ENCODE peak calls at places on chromosome 22, in nine cellular contexts. One of them, this sample, is unnamed.
A peak's percentile ranks its signal among the peaks of the same experiment; 100 is the strongest.

GRCh38 chr22:50262460-50262911 is 1.0 kb upstream of the MAPK12 start:
- DNase-seq in A673: no peak
- DNase-seq in dorsolateral prefrontal cortex: no peak
- DNase-seq in stomach: no peak
- DNase-seq in GM23248: peak; percentile 52
- DNase-seq in naive thymus-derived CD4-positive, alpha-beta T cell: no peak
- DNase-seq in CD8-positive, alpha-beta memory T cell: no peak
- DNase-seq in neural progenitor cell: no peak
- DNase-seq in right atrium auricular region: no peak
- DNase-seq in this sample: no peak

GRCh38 chr22:17167486-17167885 is 8.4 kb upstream of the HDHD5 start:
- DNase-seq in right atrium auricular region: no peak
- DNase-seq in neural progenitor cell: no peak
- DNase-seq in CD8-positive, alpha-beta memory T cell: no peak
- DNase-seq in stomach: peak; percentile 70
- DNase-seq in dorsolateral prefrontal cortex: no peak
- DNase-seq in GM23248: no peak
- DNase-seq in A673: no peak
- DNase-seq in naive thymus-derived CD4-positive, alpha-beta T cell: no peak
- DNase-seq in this sample: peak; percentile 58

GRCh38 chr22:17097062-17097461 is 12.3 kb downstream of the IL17RA start:
- DNase-seq in dorsolateral prefrontal cortex: no peak
- DNase-seq in A673: no peak
- DNase-seq in stomach: no peak
- DNase-seq in CD8-positive, alpha-beta memory T cell: no peak
- DNase-seq in naive thymus-derived CD4-positive, alpha-beta T cell: no peak
- DNase-seq in neural progenitor cell: no peak
- DNase-seq in GM23248: no peak
- DNase-seq in right atrium auricular region: no peak
- DNase-seq in this sample: no peak

GRCh38 chr22:50201191-50202129 is 649 bp downstream of the SELENOO start:
- DNase-seq in dorsolateral prefrontal cortex: no peak
- DNase-seq in neural progenitor cell: peak; percentile 73
- DNase-seq in stomach: peak; percentile 62
- DNase-seq in right atrium auricular region: no peak
- DNase-seq in GM23248: peak; percentile 68
- DNase-seq in A673: peak; percentile 32
- DNase-seq in naive thymus-derived CD4-positive, alpha-beta T cell: no peak
- DNase-seq in CD8-positive, alpha-beta memory T cell: no peak
- DNase-seq in this sample: no peak

GRCh38 chr22:30485362-30485988 is 13.7 kb upstream of the SEC14L3 start:
- DNase-seq in naive thymus-derived CD4-positive, alpha-beta T cell: peak; percentile 65
- DNase-seq in dorsolateral prefrontal cortex: peak; percentile 41
- DNase-seq in CD8-positive, alpha-beta memory T cell: peak; percentile 79
- DNase-seq in A673: peak; percentile 61
- DNase-seq in GM23248: peak; percentile 65
- DNase-seq in neural progenitor cell: peak; percentile 76
- DNase-seq in stomach: peak; percentile 74
- DNase-seq in right atrium auricular region: peak; percentile 62
- DNase-seq in this sample: peak; percentile 37

GRCh38 chr22:20546541-20546950 is 39.1 kb downstream of the MED15 start:
- DNase-seq in naive thymus-derived CD4-positive, alpha-beta T cell: no peak
- DNase-seq in stomach: no peak
- DNase-seq in dorsolateral prefrontal cortex: no peak
- DNase-seq in CD8-positive, alpha-beta memory T cell: no peak
- DNase-seq in neural progenitor cell: no peak
- DNase-seq in right atrium auricular region: no peak
- DNase-seq in GM23248: no peak
- DNase-seq in A673: no peak
- DNase-seq in this sample: no peak

GRCh38 chr22:50620861-50621490 is 7.0 kb downstream of the ARSA start:
- DNase-seq in neural progenitor cell: no peak
- DNase-seq in stomach: no peak
- DNase-seq in naive thymus-derived CD4-positive, alpha-beta T cell: peak; percentile 92
- DNase-seq in GM23248: peak; percentile 36
- DNase-seq in right atrium auricular region: no peak
- DNase-seq in A673: no peak
- DNase-seq in dorsolateral prefrontal cortex: no peak
- DNase-seq in CD8-positive, alpha-beta memory T cell: peak; percentile 86
- DNase-seq in this sample: no peak

GRCh38 chr22:36872866-36873498 is 12.2 kb downstream of the NCF4 start:
- DNase-seq in A673: no peak
- DNase-seq in naive thymus-derived CD4-positive, alpha-beta T cell: no peak
- DNase-seq in right atrium auricular region: no peak
- DNase-seq in stomach: no peak
- DNase-seq in GM23248: no peak
- DNase-seq in dorsolateral prefrontal cortex: no peak
- DNase-seq in CD8-positive, alpha-beta memory T cell: no peak
- DNase-seq in neural progenitor cell: no peak
- DNase-seq in this sample: no peak

GRCh38 chr22:28009272-28009827 is 90.3 kb upstream of the PITPNB start:
- DNase-seq in A673: peak; percentile 87
- DNase-seq in CD8-positive, alpha-beta memory T cell: peak; percentile 79
- DNase-seq in stomach: peak; percentile 75
- DNase-seq in GM23248: peak; percentile 84
- DNase-seq in right atrium auricular region: no peak
- DNase-seq in dorsolateral prefrontal cortex: peak; percentile 77
- DNase-seq in neural progenitor cell: peak; percentile 87
- DNase-seq in naive thymus-derived CD4-positive, alpha-beta T cell: peak; percentile 60
- DNase-seq in this sample: peak; percentile 49

GRCh38 chr22:28006271-28006670 is 87.2 kb upstream of the PITPNB start:
- DNase-seq in stomach: no peak
- DNase-seq in dorsolateral prefrontal cortex: no peak
- DNase-seq in A673: no peak
- DNase-seq in CD8-positive, alpha-beta memory T cell: no peak
- DNase-seq in neural progenitor cell: no peak
- DNase-seq in right atrium auricular region: no peak
- DNase-seq in naive thymus-derived CD4-positive, alpha-beta T cell: no peak
- DNase-seq in GM23248: peak; percentile 24
- DNase-seq in this sample: no peak

GRCh38 chr22:28005513-28005912 is 86.5 kb upstream of the PITPNB start:
- DNase-seq in right atrium auricular region: no peak
- DNase-seq in stomach: no peak
- DNase-seq in naive thymus-derived CD4-positive, alpha-beta T cell: no peak
- DNase-seq in A673: no peak
- DNase-seq in neural progenitor cell: no peak
- DNase-seq in dorsolateral prefrontal cortex: no peak
- DNase-seq in CD8-positive, alpha-beta memory T cell: no peak
- DNase-seq in GM23248: no peak
- DNase-seq in this sample: no peak

GRCh38 chr22:28008649-28009048 is 89.6 kb upstream of the PITPNB start:
- DNase-seq in GM23248: no peak
- DNase-seq in right atrium auricular region: no peak
- DNase-seq in naive thymus-derived CD4-positive, alpha-beta T cell: no peak
- DNase-seq in CD8-positive, alpha-beta memory T cell: no peak
- DNase-seq in stomach: no peak
- DNase-seq in dorsolateral prefrontal cortex: no peak
- DNase-seq in A673: no peak
- DNase-seq in neural progenitor cell: no peak
- DNase-seq in this sample: no peak

GRCh38 chr22:28008056-28008455 is 89.0 kb upstream of the PITPNB start:
- DNase-seq in neural progenitor cell: no peak
- DNase-seq in dorsolateral prefrontal cortex: no peak
- DNase-seq in A673: no peak
- DNase-seq in CD8-positive, alpha-beta memory T cell: no peak
- DNase-seq in GM23248: no peak
- DNase-seq in right atrium auricular region: no peak
- DNase-seq in naive thymus-derived CD4-positive, alpha-beta T cell: no peak
- DNase-seq in stomach: no peak
- DNase-seq in this sample: no peak
- H3K27ac ChIP-seq in neural progenitor cell: no peak overlapping the region
- H3K27ac ChIP-seq in dorsolateral prefrontal cortex: no peak overlapping the region
- H3K27ac ChIP-seq in A673: no peak overlapping the region
- H3K27ac ChIP-seq in CD8-positive, alpha-beta memory T cell: no peak overlapping the region
- H3K27ac ChIP-seq in GM23248: no peak overlapping the region
- H3K27ac ChIP-seq in right atrium auricular region: no peak overlapping the region
- H3K27ac ChIP-seq in naive thymus-derived CD4-positive, alpha-beta T cell: no peak overlapping the region
- H3K27ac ChIP-seq in stomach: no peak overlapping the region
- H3K27ac ChIP-seq in this sample: no peak overlapping the region

DNA sequence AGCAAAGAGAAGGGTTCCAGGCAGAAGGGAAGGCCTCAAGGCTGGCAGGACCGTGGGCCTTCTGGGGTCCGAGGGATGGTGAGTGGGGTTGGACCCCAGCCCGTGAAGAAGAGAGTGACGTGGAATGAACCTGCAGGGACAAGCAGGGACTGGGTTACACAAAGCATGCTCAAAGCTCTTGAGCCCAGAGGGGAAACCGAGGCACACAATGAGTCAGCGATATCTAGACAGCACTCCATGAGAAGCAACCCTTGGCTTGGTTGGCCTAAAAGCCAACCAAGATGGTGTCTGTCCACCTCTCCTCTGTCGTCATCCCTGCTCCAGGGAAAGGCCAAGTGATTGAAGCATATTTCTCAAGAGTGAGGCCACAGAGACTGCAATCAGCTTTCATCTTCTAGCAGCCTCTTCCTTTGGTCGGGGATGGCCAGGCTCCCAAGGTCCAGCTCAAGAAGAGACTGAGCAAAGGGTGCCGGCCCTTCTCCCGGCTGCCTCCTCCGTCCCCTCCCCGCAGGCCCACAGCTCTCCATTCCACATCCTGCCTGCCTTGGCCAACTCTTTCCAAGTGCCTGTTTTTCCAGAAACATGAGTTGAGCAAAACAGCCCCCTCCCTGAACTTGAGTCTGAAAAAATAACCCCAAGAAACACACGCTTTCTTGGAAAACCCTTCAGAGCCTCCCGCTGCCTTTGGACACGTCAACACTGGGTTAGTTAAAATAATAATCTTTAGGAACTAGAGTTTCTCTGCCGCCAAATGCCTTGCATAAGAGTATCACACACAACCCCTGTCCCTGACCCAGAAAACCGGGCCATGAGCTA is 556.6 kb downstream of the MIAT start:
- DNase-seq in naive thymus-derived CD4-positive, alpha-beta T cell: no peak
- DNase-seq in stomach: no peak
- DNase-seq in CD8-positive, alpha-beta memory T cell: no peak
- DNase-seq in neural progenitor cell: no peak
- DNase-seq in GM23248: peak; percentile 33
- DNase-seq in right atrium auricular region: peak; percentile 84
- DNase-seq in A673: no peak
- DNase-seq in dorsolateral prefrontal cortex: no peak
- DNase-seq in this sample: peak; percentile 50
- H3K27ac ChIP-seq in naive thymus-derived CD4-positive, alpha-beta T cell: no peak overlapping the region
- H3K27ac ChIP-seq in stomach: peak overlapping the region; percentile 71
- H3K27ac ChIP-seq in CD8-positive, alpha-beta memory T cell: no peak overlapping the region
- H3K27ac ChIP-seq in neural progenitor cell: no peak overlapping the region
- H3K27ac ChIP-seq in GM23248: peak overlapping the region; percentile 93
- H3K27ac ChIP-seq in right atrium auricular region: peak overlapping the region; percentile 84
- H3K27ac ChIP-seq in A673: no peak overlapping the region
- H3K27ac ChIP-seq in dorsolateral prefrontal cortex: no peak overlapping the region
- H3K27ac ChIP-seq in this sample: peak overlapping the region; percentile 56

GRCh38 chr22:24379536-24379935 is 47.9 kb upstream of the ADORA2A start:
- DNase-seq in neural progenitor cell: no peak
- DNase-seq in naive thymus-derived CD4-positive, alpha-beta T cell: peak; percentile 51
- DNase-seq in stomach: no peak
- DNase-seq in A673: no peak
- DNase-seq in GM23248: peak; percentile 67
- DNase-seq in dorsolateral prefrontal cortex: no peak
- DNase-seq in CD8-positive, alpha-beta memory T cell: no peak
- DNase-seq in right atrium auricular region: no peak
- DNase-seq in this sample: no peak

GRCh38 chr22:24383061-24383460 is 44.3 kb upstream of the ADORA2A start:
- DNase-seq in CD8-positive, alpha-beta memory T cell: no peak
- DNase-seq in dorsolateral prefrontal cortex: no peak
- DNase-seq in right atrium auricular region: no peak
- DNase-seq in naive thymus-derived CD4-positive, alpha-beta T cell: no peak
- DNase-seq in A673: no peak
- DNase-seq in GM23248: no peak
- DNase-seq in stomach: no peak
- DNase-seq in neural progenitor cell: no peak
- DNase-seq in this sample: no peak

GRCh38 chr22:24376002-24376401 is 51.4 kb upstream of the ADORA2A start:
- DNase-seq in right atrium auricular region: no peak
- DNase-seq in neural progenitor cell: no peak
- DNase-seq in CD8-positive, alpha-beta memory T cell: no peak
- DNase-seq in dorsolateral prefrontal cortex: no peak
- DNase-seq in stomach: no peak
- DNase-seq in A673: no peak
- DNase-seq in GM23248: no peak
- DNase-seq in naive thymus-derived CD4-positive, alpha-beta T cell: no peak
- DNase-seq in this sample: no peak

GRCh38 chr22:24376606-24377005 is 50.8 kb upstream of the ADORA2A start:
- DNase-seq in right atrium auricular region: no peak
- DNase-seq in naive thymus-derived CD4-positive, alpha-beta T cell: no peak
- DNase-seq in GM23248: no peak
- DNase-seq in A673: no peak
- DNase-seq in stomach: no peak
- DNase-seq in neural progenitor cell: no peak
- DNase-seq in dorsolateral prefrontal cortex: no peak
- DNase-seq in CD8-positive, alpha-beta memory T cell: no peak
- DNase-seq in this sample: no peak

GRCh38 chr22:24380220-24381218 is 46.9 kb upstream of the ADORA2A start:
- DNase-seq in GM23248: no peak
- DNase-seq in A673: no peak
- DNase-seq in neural progenitor cell: no peak
- DNase-seq in stomach: no peak
- DNase-seq in naive thymus-derived CD4-positive, alpha-beta T cell: no peak
- DNase-seq in dorsolateral prefrontal cortex: no peak
- DNase-seq in right atrium auricular region: no peak
- DNase-seq in CD8-positive, alpha-beta memory T cell: no peak
- DNase-seq in this sample: no peak
- H3K27ac ChIP-seq in GM23248: no peak overlapping the region
- H3K27ac ChIP-seq in A673: peak overlapping the region; percentile 5
- H3K27ac ChIP-seq in neural progenitor cell: no peak overlapping the region
- H3K27ac ChIP-seq in stomach: no peak overlapping the region
- H3K27ac ChIP-seq in naive thymus-derived CD4-positive, alpha-beta T cell: no peak overlapping the region
- H3K27ac ChIP-seq in dorsolateral prefrontal cortex: no peak overlapping the region
- H3K27ac ChIP-seq in right atrium auricular region: peak overlapping the region; percentile 30
- H3K27ac ChIP-seq in CD8-positive, alpha-beta memory T cell: no peak overlapping the region
- H3K27ac ChIP-seq in this sample: no peak overlapping the region

GRCh38 chr22:19275104-19275503 is 16.4 kb downstream of the CLTCL1 start:
- DNase-seq in A673: no peak
- DNase-seq in CD8-positive, alpha-beta memory T cell: no peak
- DNase-seq in naive thymus-derived CD4-positive, alpha-beta T cell: no peak
- DNase-seq in right atrium auricular region: no peak
- DNase-seq in GM23248: no peak
- DNase-seq in dorsolateral prefrontal cortex: no peak
- DNase-seq in stomach: no peak
- DNase-seq in neural progenitor cell: no peak
- DNase-seq in this sample: no peak

GRCh38 chr22:19277785-19278184 is 13.7 kb downstream of the CLTCL1 start:
- DNase-seq in naive thymus-derived CD4-positive, alpha-beta T cell: no peak
- DNase-seq in A673: no peak
- DNase-seq in stomach: no peak
- DNase-seq in dorsolateral prefrontal cortex: no peak
- DNase-seq in GM23248: no peak
- DNase-seq in right atrium auricular region: peak; percentile 2
- DNase-seq in CD8-positive, alpha-beta memory T cell: no peak
- DNase-seq in neural progenitor cell: no peak
- DNase-seq in this sample: no peak

GRCh38 chr22:19275513-19275912 is 16.0 kb downstream of the CLTCL1 start:
- DNase-seq in naive thymus-derived CD4-positive, alpha-beta T cell: no peak
- DNase-seq in dorsolateral prefrontal cortex: no peak
- DNase-seq in GM23248: no peak
- DNase-seq in CD8-positive, alpha-beta memory T cell: no peak
- DNase-seq in neural progenitor cell: no peak
- DNase-seq in A673: no peak
- DNase-seq in stomach: no peak
- DNase-seq in right atrium auricular region: no peak
- DNase-seq in this sample: no peak

GRCh38 chr22:19271856-19272535 is 19.5 kb downstream of the CLTCL1 start:
- DNase-seq in neural progenitor cell: no peak
- DNase-seq in stomach: no peak
- DNase-seq in dorsolateral prefrontal cortex: no peak
- DNase-seq in GM23248: no peak
- DNase-seq in A673: no peak
- DNase-seq in CD8-positive, alpha-beta memory T cell: no peak
- DNase-seq in right atrium auricular region: no peak
- DNase-seq in naive thymus-derived CD4-positive, alpha-beta T cell: no peak
- DNase-seq in this sample: no peak

DNA sequence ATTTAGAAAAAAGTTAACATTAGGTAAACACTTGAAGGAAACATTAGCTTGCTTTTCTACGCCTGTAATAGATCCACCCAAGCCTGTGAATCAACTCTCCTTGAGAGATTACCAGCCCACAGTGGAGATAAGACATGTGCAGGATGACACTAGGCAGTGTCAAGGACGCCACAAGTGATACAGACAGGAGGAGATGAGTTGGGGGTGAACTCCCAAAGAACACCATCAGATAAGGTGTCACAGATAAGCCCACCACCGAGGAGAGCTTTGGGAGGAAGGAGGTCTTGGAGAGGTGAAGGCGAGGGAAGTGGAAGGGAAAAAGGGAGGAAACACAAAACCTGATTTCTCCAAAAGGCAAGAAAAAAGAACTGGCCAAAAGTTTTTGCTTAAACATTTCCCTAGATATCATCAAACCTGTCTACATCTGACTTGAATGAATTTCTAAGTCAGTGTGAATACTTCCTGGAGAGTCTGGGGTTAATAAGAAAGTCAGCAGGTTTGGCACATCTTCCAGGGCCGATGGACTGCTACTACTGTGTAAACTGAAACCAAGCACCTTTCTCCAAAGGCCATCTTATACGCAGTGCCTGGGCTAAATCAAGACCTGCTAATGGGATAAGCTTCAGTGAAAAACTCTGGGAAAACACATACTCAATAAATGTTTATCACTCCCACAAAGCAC is 15.5 kb downstream of the CLTCL1 start:
- DNase-seq in right atrium auricular region: no peak
- DNase-seq in stomach: peak; percentile 30
- DNase-seq in A673: no peak
- DNase-seq in GM23248: no peak
- DNase-seq in dorsolateral prefrontal cortex: no peak
- DNase-seq in CD8-positive, alpha-beta memory T cell: no peak
- DNase-seq in neural progenitor cell: no peak
- DNase-seq in naive thymus-derived CD4-positive, alpha-beta T cell: no peak
- DNase-seq in this sample: no peak
- H3K27ac ChIP-seq in right atrium auricular region: peak overlapping the region; percentile 85
- H3K27ac ChIP-seq in stomach: no peak overlapping the region
- H3K27ac ChIP-seq in A673: no peak overlapping the region
- H3K27ac ChIP-seq in GM23248: no peak overlapping the region
- H3K27ac ChIP-seq in dorsolateral prefrontal cortex: no peak overlapping the region
- H3K27ac ChIP-seq in CD8-positive, alpha-beta memory T cell: no peak overlapping the region
- H3K27ac ChIP-seq in neural progenitor cell: no peak overlapping the region
- H3K27ac ChIP-seq in naive thymus-derived CD4-positive, alpha-beta T cell: no peak overlapping the region
- H3K27ac ChIP-seq in this sample: no peak overlapping the region